ENCODE peak calls at places on chromosomes 1 and 21, in six cellular contexts. L, Y, I, P, B and U are unnamed samples.

GRCh38 chr1:204584699-204585372 is 68.6 kb downstream of the MDM4 start:
- DNase-seq in L (peak), Y (no peak), I (no peak), P (no peak), B (no peak), U (peak)

GRCh38 chr1:39711359-39712340 is 20.4 kb upstream of the HPCAL4 start:
- DNase-seq in L (no peak), Y (no peak), I (no peak), P (no peak), B (no peak), U (no peak)

GRCh38 chr1:175332515-175332914 is 139.9 kb upstream of the KIAA0040 start:
- DNase-seq in L (no peak), Y (no peak), I (no peak), P (no peak), B (no peak), U (no peak)

GRCh38 chr1:17119744-17120482 is 662 bp upstream of the PADI2 start:
- DNase-seq in L (no peak), Y (no peak), I (no peak), P (no peak), B (no peak), U (no peak)

GRCh38 chr21:44199448-44199847 is 41.3 kb downstream of the ICOSLG start:
- DNase-seq in L (no peak), Y (no peak), I (no peak), P (no peak), B (no peak), U (peak)

GRCh38 chr1:166032901-166033371 is 133.9 kb downstream of the FAM78B start:
- DNase-seq in L (no peak), Y (no peak), I (no peak), P (no peak), B (no peak), U (peak)

GRCh38 chr1:119449964-119450363 is 35.0 kb downstream of the HSD3B2 start:
- DNase-seq in L (peak), Y (no peak), I (no peak), P (no peak), B (peak), U (no peak)

GRCh38 chr21:42013338-42013737 is 3.2 kb upstream of the ZBTB21 start:
- DNase-seq in L (no peak), Y (no peak), I (no peak), P (no peak), B (no peak), U (no peak)

GRCh38 chr1:181159451-181160151 is 71.1 kb downstream of the IER5 start:
- DNase-seq in L (peak), Y (no peak), I (no peak), P (no peak), B (no peak), U (no peak)

GRCh38 chr1:14836426-14837140 is 238.1 kb downstream of the KAZN start:
- DNase-seq in L (no peak), Y (no peak), I (no peak), P (no peak), B (no peak), U (no peak)

GRCh38 chr1:77583483-77583882 is 99.0 kb downstream of the ZZZ3 start:
- DNase-seq in L (no peak), Y (no peak), I (no peak), P (no peak), B (no peak), U (no peak)

GRCh38 chr1:182806015-182806678 is 16.6 kb downstream of the NPL start:
- DNase-seq in L (no peak), Y (no peak), I (no peak), P (no peak), B (peak), U (peak)

GRCh38 chr21:36156815-36157670 is at the start of gene DOP1B:
- DNase-seq in L (peak), Y (no peak), I (no peak), P (peak), B (no peak), U (peak)

GRCh38 chr1:5811419-5811818 is 180.8 kb downstream of the NPHP4 start:
- DNase-seq in L (no peak), Y (no peak), I (no peak), P (no peak), B (no peak), U (no peak)

GRCh38 chr1:47685763-47686066 is 247.9 kb downstream of the FOXD2 start:
- DNase-seq in L (no peak), Y (no peak), I (no peak), P (no peak), B (no peak), U (no peak)

GRCh38 chr1:117030271-117030877 is 28.8 kb downstream of the CD101 start:
- DNase-seq in L (no peak), Y (no peak), I (no peak), P (no peak), B (no peak), U (no peak)

GRCh38 chr1:180816132-180816531 is 96.6 kb upstream of the KIAA1614 start:
- DNase-seq in L (no peak), Y (no peak), I (no peak), P (no peak), B (no peak), U (no peak)

GRCh38 chr1:54591127-54591756 is 32.1 kb downstream of the FAM151A start:
- DNase-seq in L (no peak), Y (no peak), I (no peak), P (no peak), B (no peak), U (no peak)

GRCh38 chr1:192497214-192497794 is 78.3 kb upstream of the RGS1 start:
- DNase-seq in L (no peak), Y (no peak), I (no peak), P (no peak), B (no peak), U (peak)

GRCh38 chr21:46636550-46637289 is 1.2 kb downstream of the PRMT2 start:
- DNase-seq in L (no peak), Y (no peak), I (no peak), P (no peak), B (no peak), U (no peak)

GRCh38 chr1:113891631-113892220 is 4.3 kb upstream of the BCL2L15 start:
- DNase-seq in L (no peak), Y (no peak), I (no peak), P (no peak), B (no peak), U (no peak)

GRCh38 chr1:117658676-117659075 is 52.8 kb downstream of the TENT5C start:
- DNase-seq in L (no peak), Y (no peak), I (no peak), P (no peak), B (no peak), U (no peak)

GRCh38 chr1:114959423-114959822 is 70.2 kb upstream of the TSHB start:
- DNase-seq in L (no peak), Y (no peak), I (no peak), P (no peak), B (no peak), U (no peak)

GRCh38 chr1:198623920-198624647 is 14.8 kb upstream of the PTPRC start:
- DNase-seq in L (no peak), Y (no peak), I (no peak), P (no peak), B (no peak), U (no peak)

GRCh38 chr1:31954607-31955283 is 16.6 kb upstream of the PTP4A2 start:
- DNase-seq in L (peak), Y (peak), I (no peak), P (peak), B (no peak), U (no peak)

GRCh38 chr1:202588644-202589189 is 121.5 kb downstream of the SYT2 start:
- DNase-seq in L (no peak), Y (no peak), I (no peak), P (no peak), B (no peak), U (no peak)

GRCh38 chr1:41728403-41729202 is 190.1 kb downstream of the HIVEP3 start:
- DNase-seq in L (peak), Y (peak), I (no peak), P (peak), B (peak), U (peak)

GRCh38 chr1:88726697-88727096 is 42.6 kb downstream of the PKN2 start:
- DNase-seq in L (no peak), Y (no peak), I (no peak), P (no peak), B (no peak), U (no peak)

GRCh38 chr21:15221799-15222386 is 157.1 kb upstream of the NRIP1 start:
- DNase-seq in L (no peak), Y (no peak), I (no peak), P (no peak), B (peak), U (no peak)

GRCh38 chr1:182384387-182384960 is 7.1 kb downstream of the GLUL start:
- DNase-seq in L (no peak), Y (no peak), I (no peak), P (no peak), B (no peak), U (no peak)

GRCh38 chr1:89632213-89633102 is 462 bp upstream of the LRRC8C start:
- DNase-seq in L (peak), Y (peak), I (peak), P (peak), B (peak), U (peak)

GRCh38 chr1:188782220-188782841 is 1695.3 kb downstream of the BRINP3 start:
- DNase-seq in L (peak), Y (no peak), I (no peak), P (no peak), B (peak), U (peak)

GRCh38 chr1:201014816-201015200 is 8.7 kb downstream of the KIF21B start:
- DNase-seq in L (no peak), Y (no peak), I (no peak), P (no peak), B (no peak), U (no peak)

GRCh38 chr1:94061513-94062443 is 59.2 kb downstream of the ABCA4 start:
- DNase-seq in L (peak), Y (peak), I (no peak), P (peak), B (peak), U (peak)

GRCh38 chr1:165112260-165112659 is 244.3 kb downstream of the LMX1A start:
- DNase-seq in L (no peak), Y (no peak), I (no peak), P (no peak), B (no peak), U (no peak)